ENCODE peak calls at places on chromosome 4, in six cellular contexts. One of them, this sample, is unnamed.

GRCh38 chr4:114364857-114365256 is 233.8 kb upstream of the UGT8 start:
- DNase-seq in body of pancreas: no peak
- DNase-seq in AG04450: peak
- DNase-seq in IMR-90: peak
- DNase-seq in PC-3: no peak
- DNase-seq in tibial artery: no peak
- DNase-seq in this sample: peak

GRCh38 chr4:89757154-89757723 is 79.7 kb downstream of the SNCA start:
- DNase-seq in tibial artery: no peak
- DNase-seq in AG04450: no peak
- DNase-seq in body of pancreas: no peak
- DNase-seq in IMR-90: no peak
- DNase-seq in PC-3: no peak
- DNase-seq in this sample: no peak

GRCh38 chr4:165248102-165248501 is 40.7 kb downstream of the KLHL2 start:
- DNase-seq in PC-3: no peak
- DNase-seq in AG04450: no peak
- DNase-seq in IMR-90: no peak
- DNase-seq in tibial artery: no peak
- DNase-seq in body of pancreas: no peak
- DNase-seq in this sample: no peak

GRCh38 chr4:7844247-7844991 is 95.2 kb downstream of the AFAP1 start:
- DNase-seq in PC-3: peak
- DNase-seq in IMR-90: peak
- DNase-seq in AG04450: peak
- DNase-seq in tibial artery: peak
- DNase-seq in body of pancreas: peak
- DNase-seq in this sample: no peak

GRCh38 chr4:109094061-109094460 is 208.4 kb downstream of the COL25A1 start:
- DNase-seq in tibial artery: no peak
- DNase-seq in PC-3: no peak
- DNase-seq in body of pancreas: no peak
- DNase-seq in IMR-90: no peak
- DNase-seq in AG04450: no peak
- DNase-seq in this sample: no peak

GRCh38 chr4:56077676-56078075 is 128.9 kb downstream of the CEP135 start:
- DNase-seq in AG04450: no peak
- DNase-seq in IMR-90: no peak
- DNase-seq in tibial artery: no peak
- DNase-seq in PC-3: no peak
- DNase-seq in body of pancreas: no peak
- DNase-seq in this sample: no peak

GRCh38 chr4:147370473-147370872 is 110.4 kb upstream of the EDNRA start:
- DNase-seq in PC-3: peak
- DNase-seq in body of pancreas: no peak
- DNase-seq in tibial artery: no peak
- DNase-seq in AG04450: no peak
- DNase-seq in IMR-90: peak
- DNase-seq in this sample: no peak

GRCh38 chr4:73222466-73223257 is 35.9 kb downstream of the ANKRD17 start:
- DNase-seq in tibial artery: no peak
- DNase-seq in body of pancreas: peak
- DNase-seq in IMR-90: peak
- DNase-seq in PC-3: peak
- DNase-seq in AG04450: peak
- DNase-seq in this sample: peak

GRCh38 chr4:73277201-73277600 is 18.6 kb upstream of the ANKRD17 start:
- DNase-seq in IMR-90: no peak
- DNase-seq in tibial artery: no peak
- DNase-seq in AG04450: no peak
- DNase-seq in body of pancreas: no peak
- DNase-seq in PC-3: no peak
- DNase-seq in this sample: no peak

GRCh38 chr4:10114607-10115006 is 2.0 kb downstream of the WDR1 start:
- DNase-seq in body of pancreas: no peak
- DNase-seq in PC-3: no peak
- DNase-seq in IMR-90: no peak
- DNase-seq in tibial artery: no peak
- DNase-seq in AG04450: no peak
- DNase-seq in this sample: no peak

GRCh38 chr4:2385450-2386020 is 32.9 kb downstream of the ZFYVE28 start:
- DNase-seq in body of pancreas: no peak
- DNase-seq in PC-3: no peak
- DNase-seq in tibial artery: no peak
- DNase-seq in AG04450: no peak
- DNase-seq in IMR-90: no peak
- DNase-seq in this sample: no peak

GRCh38 chr4:110164251-110164650 is 34.2 kb downstream of the ELOVL6 start:
- DNase-seq in PC-3: peak
- DNase-seq in IMR-90: peak
- DNase-seq in tibial artery: no peak
- DNase-seq in body of pancreas: no peak
- DNase-seq in AG04450: no peak
- DNase-seq in this sample: no peak

GRCh38 chr4:140654516-140654855 is 85.7 kb upstream of the UCP1 start:
- DNase-seq in tibial artery: no peak
- DNase-seq in body of pancreas: no peak
- DNase-seq in AG04450: no peak
- DNase-seq in IMR-90: peak
- DNase-seq in PC-3: no peak
- DNase-seq in this sample: no peak

GRCh38 chr4:123350191-123350544 is 46.4 kb upstream of the SPRY1 start:
- DNase-seq in IMR-90: no peak
- DNase-seq in AG04450: no peak
- DNase-seq in PC-3: peak
- DNase-seq in tibial artery: no peak
- DNase-seq in body of pancreas: peak
- DNase-seq in this sample: no peak

GRCh38 chr4:146945556-146946374 is at the start of gene TTC29:
- DNase-seq in PC-3: peak
- DNase-seq in IMR-90: peak
- DNase-seq in tibial artery: peak
- DNase-seq in body of pancreas: peak
- DNase-seq in AG04450: peak
- DNase-seq in this sample: no peak

GRCh38 chr4:157221895-157222763 is 1.6 kb downstream of the GRIA2 start:
- DNase-seq in IMR-90: no peak
- DNase-seq in AG04450: no peak
- DNase-seq in body of pancreas: peak
- DNase-seq in tibial artery: peak
- DNase-seq in PC-3: no peak
- DNase-seq in this sample: no peak

GRCh38 chr4:176034498-176034897 is 31.1 kb upstream of the WDR17 start:
- DNase-seq in IMR-90: peak
- DNase-seq in body of pancreas: no peak
- DNase-seq in AG04450: peak
- DNase-seq in PC-3: peak
- DNase-seq in tibial artery: no peak
- DNase-seq in this sample: peak

GRCh38 chr4:128288689-128289106 is 1.1 kb upstream of the PGRMC2 start:
- DNase-seq in tibial artery: no peak
- DNase-seq in body of pancreas: peak
- DNase-seq in AG04450: no peak
- DNase-seq in IMR-90: peak
- DNase-seq in PC-3: peak
- DNase-seq in this sample: no peak

GRCh38 chr4:130712038-130712437 is 1616.1 kb downstream of the C4orf33 start:
- DNase-seq in IMR-90: no peak
- DNase-seq in AG04450: no peak
- DNase-seq in tibial artery: no peak
- DNase-seq in body of pancreas: no peak
- DNase-seq in PC-3: peak
- DNase-seq in this sample: no peak

GRCh38 chr4:99710020-99710419 is 52.4 kb upstream of the C4orf54 start:
- DNase-seq in body of pancreas: no peak
- DNase-seq in IMR-90: no peak
- DNase-seq in tibial artery: no peak
- DNase-seq in PC-3: peak
- DNase-seq in AG04450: no peak
- DNase-seq in this sample: no peak

GRCh38 chr4:183721207-183722081 is 62.4 kb downstream of the TRAPPC11 start:
- DNase-seq in AG04450: no peak
- DNase-seq in body of pancreas: peak
- DNase-seq in tibial artery: no peak
- DNase-seq in IMR-90: peak
- DNase-seq in PC-3: no peak
- DNase-seq in this sample: no peak

GRCh38 chr4:159103406-159104131 is 690 bp downstream of the RAPGEF2 start:
- DNase-seq in tibial artery: peak
- DNase-seq in body of pancreas: peak
- DNase-seq in PC-3: peak
- DNase-seq in AG04450: no peak
- DNase-seq in IMR-90: peak
- DNase-seq in this sample: no peak

GRCh38 chr4:84497220-84497834 is 1.8 kb downstream of the NKX6-1 start:
- DNase-seq in AG04450: no peak
- DNase-seq in body of pancreas: peak
- DNase-seq in IMR-90: peak
- DNase-seq in tibial artery: no peak
- DNase-seq in PC-3: no peak
- DNase-seq in this sample: no peak

GRCh38 chr4:151359576-151359975 is 34.2 kb upstream of the SH3D19 start:
- DNase-seq in tibial artery: no peak
- DNase-seq in AG04450: no peak
- DNase-seq in body of pancreas: no peak
- DNase-seq in PC-3: peak
- DNase-seq in IMR-90: no peak
- DNase-seq in this sample: no peak

DNA sequence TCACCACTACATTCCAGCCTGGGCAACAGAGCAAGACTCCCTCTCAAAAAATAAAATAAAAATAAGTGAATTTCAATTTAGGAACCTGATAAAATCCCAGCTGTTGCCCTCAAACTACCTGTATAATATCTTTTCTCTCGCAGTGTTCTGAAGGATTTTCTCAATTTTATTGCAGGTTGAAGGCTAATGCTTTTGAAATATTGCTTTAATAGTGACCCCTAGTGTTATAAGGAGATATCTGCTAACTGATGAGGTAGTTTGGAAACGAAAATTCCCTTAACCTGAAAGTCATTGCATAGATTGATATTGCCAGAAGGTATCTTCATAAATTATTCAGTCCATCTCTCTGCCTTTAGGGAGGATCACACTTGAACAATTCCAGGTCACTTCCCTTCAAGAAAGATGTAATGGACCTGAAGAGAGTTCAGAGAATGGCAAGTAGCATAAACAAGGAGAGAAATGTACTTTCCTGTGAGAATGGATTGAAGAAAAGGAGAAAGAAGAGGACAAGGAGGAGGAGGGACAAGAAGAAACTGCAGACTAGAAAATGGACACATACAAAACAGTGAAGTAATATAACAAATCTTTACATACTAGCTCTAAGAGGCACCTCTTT is 44.1 kb downstream of the TIGD4 start:
- DNase-seq in body of pancreas: no peak
- DNase-seq in IMR-90: peak
- DNase-seq in PC-3: peak
- DNase-seq in tibial artery: no peak
- DNase-seq in AG04450: no peak
- DNase-seq in this sample: no peak
- TF ChIP-seq CTCF in body of pancreas: peak
- TF ChIP-seq CTCF in IMR-90: peak
- TF ChIP-seq CTCF in PC-3: peak
- TF ChIP-seq CTCF in tibial artery: no peak
- TF ChIP-seq CTCF in AG04450: peak
- TF ChIP-seq CTCF in this sample: peak

DNA sequence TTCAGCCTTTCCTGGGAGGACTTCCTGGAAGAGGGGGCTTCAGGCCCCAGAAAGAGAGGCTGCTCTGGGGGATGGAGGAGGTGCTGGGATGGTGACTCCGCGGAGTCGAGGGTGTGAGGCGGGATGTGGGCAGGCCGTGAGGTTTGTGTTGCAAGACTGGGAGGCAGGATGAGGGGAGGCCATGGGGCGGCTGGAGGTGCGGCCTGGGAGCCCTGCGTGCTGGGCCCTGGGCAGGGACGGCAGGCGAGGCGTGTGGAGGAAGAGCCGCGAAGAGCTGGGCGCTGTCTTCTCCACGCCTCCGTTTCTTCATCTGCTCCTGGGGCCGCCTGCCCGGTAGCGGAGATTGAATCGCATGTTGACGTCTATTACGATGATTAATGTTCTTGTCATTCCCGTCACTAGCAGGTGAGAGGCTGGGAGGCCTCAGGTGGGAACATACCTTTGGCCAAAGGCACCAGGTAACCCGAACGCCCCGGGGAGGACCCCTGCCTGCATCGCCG is 854 bp upstream of the FGFRL1 start:
- DNase-seq in body of pancreas: peak
- DNase-seq in AG04450: peak
- DNase-seq in PC-3: peak
- DNase-seq in tibial artery: peak
- DNase-seq in IMR-90: peak
- DNase-seq in this sample: no peak
- H3K4me3 ChIP-seq in body of pancreas: no peak
- H3K4me3 ChIP-seq in AG04450: peak
- H3K4me3 ChIP-seq in PC-3: peak
- H3K4me3 ChIP-seq in tibial artery: peak
- H3K4me3 ChIP-seq in IMR-90: peak
- H3K4me3 ChIP-seq in this sample: peak

GRCh38 chr4:25916870-25917269 is 2.9 kb downstream of the SMIM20 start:
- DNase-seq in PC-3: no peak
- DNase-seq in body of pancreas: no peak
- DNase-seq in IMR-90: no peak
- DNase-seq in tibial artery: no peak
- DNase-seq in AG04450: no peak
- DNase-seq in this sample: no peak

GRCh38 chr4:25915359-25915716 is 1.3 kb downstream of the SMIM20 start:
- DNase-seq in IMR-90: no peak
- DNase-seq in tibial artery: no peak
- DNase-seq in AG04450: no peak
- DNase-seq in PC-3: no peak
- DNase-seq in body of pancreas: no peak
- DNase-seq in this sample: no peak

GRCh38 chr4:25913851-25914669 is at the start of gene SMIM20:
- DNase-seq in IMR-90: peak
- DNase-seq in tibial artery: peak
- DNase-seq in AG04450: peak
- DNase-seq in body of pancreas: peak
- DNase-seq in PC-3: peak
- DNase-seq in this sample: peak

GRCh38 chr4:25913056-25913850 is 767 bp upstream of the SMIM20 start:
- DNase-seq in PC-3: no peak
- DNase-seq in tibial artery: peak
- DNase-seq in IMR-90: peak
- DNase-seq in AG04450: no peak
- DNase-seq in body of pancreas: no peak
- DNase-seq in this sample: no peak

GRCh38 chr4:25914670-25915358 is 794 bp downstream of the SMIM20 start:
- DNase-seq in PC-3: no peak
- DNase-seq in AG04450: no peak
- DNase-seq in body of pancreas: no peak
- DNase-seq in IMR-90: no peak
- DNase-seq in tibial artery: no peak
- DNase-seq in this sample: no peak
- TF ChIP-seq CTCF in PC-3: no peak
- TF ChIP-seq CTCF in AG04450: no peak
- TF ChIP-seq CTCF in body of pancreas: no peak
- TF ChIP-seq CTCF in IMR-90: no peak
- TF ChIP-seq CTCF in tibial artery: no peak
- TF ChIP-seq CTCF in this sample: no peak

DNA sequence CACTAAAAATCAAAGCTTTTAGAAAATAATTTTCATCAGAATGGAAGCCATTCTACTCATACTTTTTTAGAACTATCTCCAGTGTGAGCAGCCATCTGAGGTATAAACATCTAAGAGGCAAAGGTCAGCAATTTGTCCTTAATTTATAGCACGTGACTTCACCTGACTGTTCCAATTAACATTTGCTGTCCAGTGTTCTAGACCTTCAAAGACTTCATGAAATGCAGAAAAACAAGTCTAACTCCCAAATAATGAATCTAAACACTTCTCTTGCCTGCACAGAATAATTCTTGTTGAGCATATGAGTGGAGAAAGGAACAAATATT is 12.0 kb downstream of the RFC1 start:
- DNase-seq in AG04450: no peak
- DNase-seq in body of pancreas: no peak
- DNase-seq in IMR-90: no peak
- DNase-seq in PC-3: no peak
- DNase-seq in tibial artery: no peak
- DNase-seq in this sample: no peak
- H3K4me3 ChIP-seq in AG04450: no peak
- H3K4me3 ChIP-seq in body of pancreas: no peak
- H3K4me3 ChIP-seq in IMR-90: no peak
- H3K4me3 ChIP-seq in PC-3: no peak
- H3K4me3 ChIP-seq in tibial artery: peak
- H3K4me3 ChIP-seq in this sample: peak

This sample was measured in epithelial cell of proximal tubule.